ENCODE peak calls at places on chromosomes 1 and 21, in ten cellular contexts. E is brain microvascular endothelial cell, V is BJ, D is fibroblast of lung, K is heart left ventricle, P is left ventricle myocardium inferior, B is tibial artery, O is cardiac muscle cell, N is mammary epithelial cell, A is ovary. X is an unnamed sample. For H3K36me3, the result is how much of the 10 kb centered on the place peaks cover.

GRCh38 chr1:58818991-58819390 is 35.1 kb upstream of the JUN start:
- DNase-seq in A (no peak), E (no peak), N (no peak), K (no peak), B (no peak), V (no peak), O (no peak), D (no peak), P (no peak), X (no peak)

GRCh38 chr1:183012301-183012994 is 10.8 kb upstream of the LAMC1 start:
- DNase-seq in A (no peak), P (no peak), N (no peak), E (no peak), K (no peak), V (no peak), O (no peak), B (no peak), D (no peak), X (no peak)

GRCh38 chr1:89085781-89086180 is 20.8 kb upstream of the GBP1 start:
- DNase-seq in B (no peak), K (no peak), V (no peak), N (peak), O (peak), E (peak), A (no peak), P (no peak), D (peak), X (no peak)

GRCh38 chr1:37068897-37069296 is 34.6 kb upstream of the GRIK3 start:
- DNase-seq in K (no peak), O (no peak), B (no peak), P (no peak), E (no peak), D (no peak), A (no peak), N (no peak), V (no peak), X (no peak)

GRCh38 chr1:227924838-227925574 is 22.7 kb downstream of the WNT9A start:
- DNase-seq in K (no peak), E (no peak), N (no peak), B (no peak), V (no peak), P (no peak), D (no peak), A (no peak), O (no peak), X (no peak)

GRCh38 chr21:33231526-33231925 is 1.8 kb downstream of the IFNAR2 start:
- DNase-seq in N (no peak), O (no peak), E (no peak), K (no peak), A (no peak), P (no peak), B (no peak), D (no peak), V (no peak), X (no peak)

GRCh38 chr1:6803357-6803756 is 18.1 kb downstream of the CAMTA1 start:
- DNase-seq in P (no peak), B (no peak), V (no peak), N (no peak), K (no peak), O (no peak), D (peak), E (no peak), A (no peak), X (peak)

GRCh38 chr1:209756608-209757445 is 974 bp downstream of the TRAF3IP3 start:
- DNase-seq in A (no peak), P (no peak), N (peak), K (peak), D (no peak), B (no peak), O (no peak), V (no peak), E (no peak), X (no peak)

GRCh38 chr1:2539312-2539907 is 9.3 kb upstream of the HES5 start:
- DNase-seq in B (no peak), D (no peak), E (no peak), O (no peak), P (no peak), K (no peak), A (no peak), N (no peak), V (no peak), X (no peak)

GRCh38 chr1:45521413-45522323 is at the start of gene PRDX1:
- DNase-seq in V (peak), A (peak), E (peak), P (peak), K (peak), B (peak), O (peak), N (peak), D (peak), X (peak)

GRCh38 chr1:226444901-226445300 is 37.0 kb upstream of the PARP1 start:
- DNase-seq in B (no peak), O (no peak), A (no peak), V (no peak), N (no peak), K (no peak), P (no peak), D (no peak), E (no peak), X (no peak)

GRCh38 chr21:33428669-33429068 is 25.5 kb downstream of the IFNGR2 start:
- DNase-seq in P (no peak), B (no peak), O (no peak), N (peak), E (no peak), A (peak), V (no peak), D (no peak), K (no peak), X (peak)

GRCh38 chr1:156508205-156508954 is 7.8 kb upstream of the MEF2D start:
- DNase-seq in D (peak), B (peak), O (peak), N (no peak), A (peak), E (no peak), P (peak), K (peak), V (no peak), X (no peak)

GRCh38 chr1:241611063-241611462 is 29.1 kb downstream of the CHML start:
- DNase-seq in V (no peak), O (peak), D (peak), B (no peak), A (no peak), P (no peak), E (peak), N (peak), K (no peak), X (peak)

GRCh38 chr1:189764391-189765320 is 713.0 kb downstream of the BRINP3 start:
- DNase-seq in B (no peak), N (no peak), D (no peak), K (no peak), E (no peak), O (no peak), P (no peak), A (no peak), V (no peak), X (no peak)

GRCh38 chr1:102588536-102588935 is 519.8 kb downstream of the COL11A1 start:
- DNase-seq in B (no peak), D (no peak), E (no peak), K (no peak), P (no peak), N (no peak), V (no peak), O (no peak), A (no peak), X (peak)

GRCh38 chr1:47765742-47766485 is 231.3 kb downstream of the TRABD2B start:
- DNase-seq in B (no peak), V (no peak), O (no peak), E (no peak), P (no peak), K (no peak), A (no peak), N (no peak), D (no peak), X (no peak)

GRCh38 chr1:163774390-163774789 is 452.6 kb downstream of the NUF2 start:
- DNase-seq in D (no peak), P (no peak), K (no peak), V (no peak), A (no peak), E (no peak), B (no peak), N (no peak), O (no peak), X (no peak)

GRCh38 chr21:28336299-28336698 is 656.4 kb downstream of the LTN1 start:
- DNase-seq in P (no peak), V (peak), N (peak), E (peak), B (no peak), A (no peak), D (peak), O (peak), K (no peak), X (peak)

GRCh38 chr1:29590583-29591555 is 354.5 kb downstream of the PTPRU start:
- DNase-seq in V (no peak), E (no peak), D (peak), O (no peak), P (no peak), N (peak), K (no peak), B (no peak), A (no peak), X (peak)

GRCh38 chr21:44057960-44058651 is 46.0 kb downstream of the TRAPPC10 start:
- DNase-seq in D (peak), V (no peak), K (no peak), A (no peak), N (no peak), P (no peak), E (no peak), B (no peak), O (no peak), X (no peak)

GRCh38 chr21:43352568-43353281 is 74.2 kb downstream of the SIK1 start:
- DNase-seq in O (no peak), N (no peak), D (peak), E (no peak), K (no peak), A (no peak), P (no peak), V (no peak), B (no peak), X (no peak)

GRCh38 chr1:208215393-208215792 is 28.8 kb downstream of the PLXNA2 start:
- DNase-seq in B (no peak), K (no peak), D (no peak), V (no peak), P (no peak), A (no peak), N (no peak), O (no peak), E (no peak), X (no peak)

GRCh38 chr1:155218854-155219591 is 10.5 kb downstream of the MTX1 start:
- DNase-seq in B (peak), P (no peak), D (peak), N (peak), O (peak), V (no peak), E (peak), K (no peak), A (no peak), X (peak)

GRCh38 chr21:39705849-39706248 is 39.1 kb upstream of the IGSF5 start:
- DNase-seq in N (no peak), D (no peak), K (no peak), V (no peak), O (no peak), E (no peak), P (no peak), A (no peak), B (no peak), X (peak)

GRCh38 chr1:15848143-15848928 is 829 bp downstream of the SPEN start:
- DNase-seq in A (no peak), O (peak), N (peak), K (peak), B (no peak), D (peak), P (peak), E (peak), V (no peak), X (no peak)

GRCh38 chr1:58909162-58909560 is 125.3 kb upstream of the JUN start:
- DNase-seq in B (no peak), V (no peak), K (no peak), E (no peak), A (no peak), N (peak), P (no peak), O (peak), D (peak), X (peak)

GRCh38 chr1:5590717-5591116 is 401.5 kb downstream of the NPHP4 start:
- DNase-seq in V (no peak), B (no peak), O (no peak), D (no peak), N (no peak), E (no peak), A (no peak), P (no peak), K (no peak), X (no peak)

GRCh38 chr1:24536391-24536840 is 19.5 kb upstream of the NCMAP start:
- DNase-seq in E (no peak), K (no peak), D (peak), V (no peak), B (no peak), A (no peak), N (no peak), O (peak), P (no peak), X (no peak)

GRCh38 chr1:230071316-230071715 is 4.3 kb downstream of the GALNT2 start:
- DNase-seq in E (no peak), D (no peak), O (no peak), A (no peak), V (no peak), B (no peak), K (no peak), P (no peak), N (no peak), X (no peak)

GRCh38 chr1:230070321-230071208 is 3.5 kb downstream of the GALNT2 start:
- DNase-seq in K (no peak), V (no peak), B (no peak), P (no peak), A (no peak), E (no peak), O (no peak), N (no peak), D (no peak), X (no peak)

GRCh38 chr1:230067871-230068814 is 1.1 kb downstream of the GALNT2 start:
- DNase-seq in D (peak), P (peak), B (peak), K (peak), E (no peak), V (no peak), O (peak), N (peak), A (peak), X (no peak)

GRCh38 chr1:230068952-230069684 is 2.1 kb downstream of the GALNT2 start:
- DNase-seq in A (no peak), V (no peak), K (no peak), D (no peak), P (no peak), E (no peak), N (no peak), B (no peak), O (no peak), X (no peak)

DNA sequence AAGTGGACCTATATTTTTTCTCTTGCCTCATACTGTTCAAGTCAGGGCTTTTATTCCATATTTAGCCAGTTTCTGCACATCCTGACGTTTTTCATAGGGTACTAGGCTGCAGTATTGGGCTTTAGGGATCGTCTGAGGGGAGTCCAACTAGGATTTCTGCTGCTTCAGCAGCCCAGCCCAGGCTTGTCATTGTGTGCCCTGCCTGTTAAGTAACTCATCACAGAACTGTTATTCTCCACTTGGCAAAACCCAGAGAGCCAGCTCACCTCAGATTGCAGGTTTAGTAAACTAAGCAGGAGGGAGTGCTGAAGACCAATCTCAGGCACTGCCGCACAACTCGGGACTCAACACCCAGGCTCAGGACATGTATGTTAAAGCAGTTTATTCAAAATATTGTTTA is 2.8 kb downstream of the GALNT2 start:
- DNase-seq in K (no peak), A (no peak), E (no peak), P (no peak), D (no peak), V (no peak), N (peak), O (no peak), B (no peak), X (peak)
- H3K4me3 ChIP-seq in K (no peak), A (no peak), E (no peak), P (no peak), D (peak), V (no peak), N (no peak), O (no peak), B (no peak), X (no peak)

GRCh38 chr1:222543817-222544216 is 4.1 kb downstream of the HHIPL2 start:
- DNase-seq in A (no peak), P (no peak), K (no peak), N (no peak), V (no peak), B (no peak), D (no peak), O (no peak), E (no peak), X (no peak)

GRCh38 chr1:222547260-222547614 is 667 bp downstream of the HHIPL2 start:
- DNase-seq in B (no peak), D (no peak), E (no peak), A (no peak), P (no peak), O (no peak), V (no peak), N (no peak), K (no peak), X (no peak)

GRCh38 chr1:222546091-222546490 is 1.8 kb downstream of the HHIPL2 start:
- DNase-seq in O (no peak), P (no peak), V (no peak), B (no peak), D (no peak), N (peak), K (no peak), A (no peak), E (no peak), X (no peak)

GRCh38 chr1:222547944-222548671 is at the start of gene HHIPL2:
- DNase-seq in B (no peak), O (peak), P (no peak), N (no peak), D (no peak), A (no peak), V (no peak), K (no peak), E (no peak), X (no peak)

DNA sequence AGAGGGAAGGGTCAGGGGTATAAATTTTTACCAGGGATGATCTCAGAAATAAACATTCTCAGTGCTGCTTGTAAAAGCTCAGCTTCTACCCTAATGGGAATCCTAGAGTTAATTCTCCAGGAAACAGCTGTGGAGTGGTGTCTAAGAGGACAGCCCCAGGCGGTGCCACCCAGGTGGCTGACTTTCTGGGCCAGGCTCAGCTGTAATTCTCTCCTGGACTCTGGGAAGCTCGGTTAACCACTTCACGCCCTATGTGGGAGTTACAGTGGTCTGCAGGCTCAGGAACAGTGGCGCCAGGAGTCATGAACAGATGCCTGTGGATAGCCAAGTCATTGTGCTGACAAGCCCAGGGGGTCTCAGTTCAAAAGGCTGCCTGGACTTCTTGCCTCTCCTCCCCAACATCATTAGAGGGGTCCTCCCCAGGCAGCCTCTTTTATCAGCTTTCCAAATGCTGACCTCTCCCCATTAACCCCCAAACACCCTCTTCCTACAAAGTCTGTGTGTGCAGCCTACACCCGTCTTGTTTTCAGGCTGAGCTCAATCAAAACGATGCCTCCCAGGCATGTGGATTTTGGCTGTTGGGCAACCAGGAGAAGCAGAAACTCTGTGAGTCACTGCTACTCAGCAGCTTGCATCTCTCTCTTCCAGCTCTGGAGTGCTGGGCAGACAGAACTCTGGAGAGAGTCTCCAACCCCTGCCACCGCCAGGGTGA is 1.2 kb downstream of the HHIPL2 start:
- DNase-seq in D (peak), V (peak), A (no peak), K (no peak), E (peak), O (peak), N (peak), B (no peak), P (no peak), X (peak)
- TF ChIP-seq CTCF in D (no peak), V (no peak), A (no peak), K (no peak), E (no peak), O (no peak), N (no peak), B (no peak), P (no peak), X (no peak)

DNA sequence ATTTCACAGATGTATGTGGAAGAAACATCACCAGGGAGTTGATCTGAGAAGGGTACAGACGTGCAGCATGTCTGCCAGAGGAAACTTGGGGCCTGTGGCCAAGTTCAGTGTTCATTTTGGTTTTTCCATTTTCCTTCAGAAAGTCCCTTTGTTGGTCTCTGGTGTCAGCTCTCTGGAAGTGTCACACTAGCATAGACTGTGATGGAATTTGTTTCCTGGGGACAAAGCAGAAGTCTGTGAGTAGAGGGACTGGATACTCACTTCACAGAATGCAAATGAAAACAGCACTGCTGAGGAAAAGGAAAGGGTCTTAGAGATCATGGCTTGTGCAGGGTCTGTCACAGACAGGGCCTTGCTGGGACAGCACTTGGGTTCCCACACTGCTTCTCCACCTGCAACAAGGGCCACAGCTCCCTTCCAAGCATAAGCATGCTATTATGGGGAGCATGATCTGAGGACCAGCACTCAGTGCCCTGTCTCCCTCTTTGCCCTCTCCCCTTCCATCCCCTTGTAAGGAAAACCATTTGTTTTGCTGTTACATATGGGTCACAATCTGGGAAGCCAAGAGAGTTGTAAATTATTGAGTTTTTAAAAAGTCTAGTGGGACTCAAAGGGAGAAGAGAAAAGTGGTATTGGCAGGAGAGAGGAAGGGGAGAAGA is 31.4 kb upstream of the CD84 start:
- DNase-seq in K (no peak), B (no peak), O (no peak), P (no peak), A (no peak), N (no peak), V (no peak), E (no peak), D (no peak), X (no peak)
- H3K36me3 ChIP-seq in K (under half), B (under half), O (under half), P (under half), A (under half), N (under half), V (under half), E (under half), D (under half), X (under half)

GRCh38 chr1:3657096-3657475 is 4.8 kb downstream of the TP73 start:
- DNase-seq in E (no peak), B (no peak), P (no peak), K (no peak), D (no peak), N (no peak), O (no peak), A (no peak), V (no peak), X (no peak)
- H3K4me3 ChIP-seq in E (no peak), B (no peak), P (no peak), K (no peak), D (no peak), N (no peak), O (no peak), A (no peak), V (no peak), X (no peak)

X was measured in bronchial epithelial cell.